ENCODE peak calls at places on chromosomes 7 and 10, in eight cellular contexts. One of them, this sample, is unnamed.

GRCh38 chr10:93219347-93219746 is 145.7 kb downstream of the CYP26A1 start:
- DNase-seq in adrenal gland: no peak
- DNase-seq in Peyer's patch: no peak
- DNase-seq in naive thymus-derived CD4-positive, alpha-beta T cell: no peak
- DNase-seq in CD8-positive, alpha-beta T cell: no peak
- DNase-seq in MM.1S: no peak
- DNase-seq in sigmoid colon: no peak
- DNase-seq in astrocyte: no peak
- DNase-seq in this sample: no peak

GRCh38 chr10:42932735-42933453 is 144.0 kb upstream of the RET start:
- DNase-seq in MM.1S: no peak
- DNase-seq in CD8-positive, alpha-beta T cell: peak; percentile 70
- DNase-seq in astrocyte: no peak
- DNase-seq in adrenal gland: no peak
- DNase-seq in naive thymus-derived CD4-positive, alpha-beta T cell: peak; percentile 76
- DNase-seq in Peyer's patch: no peak
- DNase-seq in sigmoid colon: no peak
- DNase-seq in this sample: no peak

GRCh38 chr10:46091080-46091833 is 45.2 kb upstream of the MSMB start:
- DNase-seq in Peyer's patch: peak; percentile 71
- DNase-seq in CD8-positive, alpha-beta T cell: peak; percentile 47
- DNase-seq in astrocyte: no peak
- DNase-seq in sigmoid colon: no peak
- DNase-seq in MM.1S: peak; percentile 69
- DNase-seq in naive thymus-derived CD4-positive, alpha-beta T cell: no peak
- DNase-seq in adrenal gland: no peak
- DNase-seq in this sample: no peak

GRCh38 chr7:103832438-103832837 is 157.0 kb downstream of the RELN start:
- DNase-seq in sigmoid colon: no peak
- DNase-seq in Peyer's patch: no peak
- DNase-seq in astrocyte: no peak
- DNase-seq in CD8-positive, alpha-beta T cell: no peak
- DNase-seq in naive thymus-derived CD4-positive, alpha-beta T cell: no peak
- DNase-seq in adrenal gland: no peak
- DNase-seq in MM.1S: no peak
- DNase-seq in this sample: no peak

GRCh38 chr7:1331576-1332467 is 99.2 kb downstream of the UNCX start:
- DNase-seq in sigmoid colon: peak; percentile 44
- DNase-seq in CD8-positive, alpha-beta T cell: no peak
- DNase-seq in MM.1S: no peak
- DNase-seq in Peyer's patch: no peak
- DNase-seq in astrocyte: no peak
- DNase-seq in naive thymus-derived CD4-positive, alpha-beta T cell: no peak
- DNase-seq in adrenal gland: no peak
- DNase-seq in this sample: no peak

GRCh38 chr7:6398943-6399342 is 48.8 kb downstream of the DAGLB start:
- DNase-seq in CD8-positive, alpha-beta T cell: no peak
- DNase-seq in sigmoid colon: no peak
- DNase-seq in adrenal gland: no peak
- DNase-seq in Peyer's patch: no peak
- DNase-seq in naive thymus-derived CD4-positive, alpha-beta T cell: no peak
- DNase-seq in MM.1S: no peak
- DNase-seq in astrocyte: peak; percentile 49
- DNase-seq in this sample: peak; percentile 89

GRCh38 chr10:127600479-127600878 is 51.4 kb downstream of the NPS start:
- DNase-seq in astrocyte: no peak
- DNase-seq in CD8-positive, alpha-beta T cell: no peak
- DNase-seq in Peyer's patch: no peak
- DNase-seq in MM.1S: no peak
- DNase-seq in adrenal gland: no peak
- DNase-seq in sigmoid colon: no peak
- DNase-seq in naive thymus-derived CD4-positive, alpha-beta T cell: no peak
- DNase-seq in this sample: no peak

GRCh38 chr10:99008106-99008505 is 227.5 kb downstream of the HPSE2 start:
- DNase-seq in adrenal gland: no peak
- DNase-seq in naive thymus-derived CD4-positive, alpha-beta T cell: no peak
- DNase-seq in MM.1S: no peak
- DNase-seq in astrocyte: no peak
- DNase-seq in CD8-positive, alpha-beta T cell: no peak
- DNase-seq in sigmoid colon: no peak
- DNase-seq in Peyer's patch: no peak
- DNase-seq in this sample: no peak

GRCh38 chr10:61992683-61993629 is 91.5 kb downstream of the ARID5B start:
- DNase-seq in Peyer's patch: peak; percentile 72
- DNase-seq in CD8-positive, alpha-beta T cell: peak; percentile 63
- DNase-seq in MM.1S: no peak
- DNase-seq in adrenal gland: peak; percentile 75
- DNase-seq in naive thymus-derived CD4-positive, alpha-beta T cell: peak; percentile 74
- DNase-seq in sigmoid colon: peak; percentile 86
- DNase-seq in astrocyte: peak; percentile 93
- DNase-seq in this sample: no peak

GRCh38 chr7:88141025-88141424 is 78.8 kb downstream of the SRI start:
- DNase-seq in sigmoid colon: no peak
- DNase-seq in adrenal gland: no peak
- DNase-seq in astrocyte: peak; percentile 0
- DNase-seq in Peyer's patch: no peak
- DNase-seq in MM.1S: no peak
- DNase-seq in naive thymus-derived CD4-positive, alpha-beta T cell: no peak
- DNase-seq in CD8-positive, alpha-beta T cell: no peak
- DNase-seq in this sample: no peak

GRCh38 chr10:11874568-11875182 is 51.5 kb downstream of the PROSER2 start:
- DNase-seq in CD8-positive, alpha-beta T cell: peak; percentile 56
- DNase-seq in MM.1S: no peak
- DNase-seq in astrocyte: peak; percentile 22
- DNase-seq in naive thymus-derived CD4-positive, alpha-beta T cell: peak; percentile 28
- DNase-seq in sigmoid colon: peak; percentile 52
- DNase-seq in Peyer's patch: no peak
- DNase-seq in adrenal gland: no peak
- DNase-seq in this sample: no peak

GRCh38 chr10:99850041-99850766 is 67.8 kb downstream of the ABCC2 start:
- DNase-seq in adrenal gland: no peak
- DNase-seq in Peyer's patch: no peak
- DNase-seq in CD8-positive, alpha-beta T cell: no peak
- DNase-seq in naive thymus-derived CD4-positive, alpha-beta T cell: no peak
- DNase-seq in astrocyte: no peak
- DNase-seq in MM.1S: no peak
- DNase-seq in sigmoid colon: no peak
- DNase-seq in this sample: no peak

GRCh38 chr7:159113056-159113455 is 31.6 kb downstream of the VIPR2 start:
- DNase-seq in naive thymus-derived CD4-positive, alpha-beta T cell: no peak
- DNase-seq in Peyer's patch: no peak
- DNase-seq in astrocyte: no peak
- DNase-seq in MM.1S: no peak
- DNase-seq in CD8-positive, alpha-beta T cell: no peak
- DNase-seq in adrenal gland: no peak
- DNase-seq in sigmoid colon: no peak
- DNase-seq in this sample: no peak

GRCh38 chr7:132394283-132395003 is 181.8 kb downstream of the PLXNA4 start:
- DNase-seq in CD8-positive, alpha-beta T cell: no peak
- DNase-seq in sigmoid colon: no peak
- DNase-seq in adrenal gland: no peak
- DNase-seq in naive thymus-derived CD4-positive, alpha-beta T cell: peak; percentile 34
- DNase-seq in MM.1S: peak; percentile 36
- DNase-seq in Peyer's patch: no peak
- DNase-seq in astrocyte: no peak
- DNase-seq in this sample: no peak

GRCh38 chr7:74271742-74272141 is 17.5 kb upstream of the CLIP2 start:
- DNase-seq in sigmoid colon: no peak
- DNase-seq in naive thymus-derived CD4-positive, alpha-beta T cell: no peak
- DNase-seq in CD8-positive, alpha-beta T cell: no peak
- DNase-seq in Peyer's patch: no peak
- DNase-seq in MM.1S: peak; percentile 24
- DNase-seq in astrocyte: no peak
- DNase-seq in adrenal gland: no peak
- DNase-seq in this sample: no peak

GRCh38 chr7:151272410-151272809 is 23.9 kb upstream of the SMARCD3 start:
- DNase-seq in naive thymus-derived CD4-positive, alpha-beta T cell: no peak
- DNase-seq in adrenal gland: no peak
- DNase-seq in sigmoid colon: no peak
- DNase-seq in Peyer's patch: no peak
- DNase-seq in MM.1S: no peak
- DNase-seq in astrocyte: no peak
- DNase-seq in CD8-positive, alpha-beta T cell: no peak
- DNase-seq in this sample: no peak

GRCh38 chr7:115241151-115241550 is 319.3 kb downstream of the MDFIC start:
- DNase-seq in adrenal gland: no peak
- DNase-seq in Peyer's patch: no peak
- DNase-seq in sigmoid colon: no peak
- DNase-seq in CD8-positive, alpha-beta T cell: no peak
- DNase-seq in MM.1S: no peak
- DNase-seq in astrocyte: no peak
- DNase-seq in naive thymus-derived CD4-positive, alpha-beta T cell: no peak
- DNase-seq in this sample: no peak

GRCh38 chr7:49775065-49775948 is 1.9 kb downstream of the VWC2 start:
- DNase-seq in CD8-positive, alpha-beta T cell: no peak
- DNase-seq in MM.1S: no peak
- DNase-seq in sigmoid colon: no peak
- DNase-seq in adrenal gland: no peak
- DNase-seq in Peyer's patch: no peak
- DNase-seq in astrocyte: no peak
- DNase-seq in naive thymus-derived CD4-positive, alpha-beta T cell: no peak
- DNase-seq in this sample: no peak

GRCh38 chr10:72539137-72539536 is 86.7 kb downstream of the MICU1 start:
- DNase-seq in MM.1S: no peak
- DNase-seq in Peyer's patch: no peak
- DNase-seq in sigmoid colon: no peak
- DNase-seq in astrocyte: no peak
- DNase-seq in adrenal gland: no peak
- DNase-seq in naive thymus-derived CD4-positive, alpha-beta T cell: no peak
- DNase-seq in CD8-positive, alpha-beta T cell: no peak
- DNase-seq in this sample: no peak

DNA sequence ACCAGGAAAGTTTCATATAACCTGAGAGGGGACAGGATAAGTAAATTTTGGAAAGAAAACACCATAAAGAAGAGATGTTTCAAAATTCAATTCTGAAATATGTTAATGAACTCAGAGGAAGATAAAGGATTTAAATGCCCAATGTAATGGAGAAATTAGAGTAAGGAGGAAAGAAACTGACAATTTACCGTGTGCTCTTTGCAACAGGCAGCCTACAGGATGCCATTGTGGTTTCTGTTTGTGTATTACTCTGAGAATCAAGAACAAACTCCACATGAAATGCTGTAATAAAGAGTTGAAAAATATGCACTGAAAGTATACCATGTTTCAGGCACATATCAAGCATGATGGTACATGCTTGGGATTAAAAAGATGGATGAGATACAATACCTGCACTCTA is 44.8 kb upstream of the GLCCI1 start:
- DNase-seq in Peyer's patch: no peak
- DNase-seq in MM.1S: peak; percentile 29
- DNase-seq in adrenal gland: no peak
- DNase-seq in sigmoid colon: no peak
- DNase-seq in CD8-positive, alpha-beta T cell: no peak
- DNase-seq in naive thymus-derived CD4-positive, alpha-beta T cell: no peak
- DNase-seq in astrocyte: no peak
- DNase-seq in this sample: no peak
- H3K4me1 ChIP-seq in Peyer's patch: peaks cover 3% of the 10 kb centered on the region
- H3K4me1 ChIP-seq in MM.1S: peaks cover 55% of the 10 kb centered on the region
- H3K4me1 ChIP-seq in adrenal gland: no peaks in the 10 kb centered on the region
- H3K4me1 ChIP-seq in sigmoid colon: no peaks in the 10 kb centered on the region
- H3K4me1 ChIP-seq in CD8-positive, alpha-beta T cell: peaks cover 10% of the 10 kb centered on the region
- H3K4me1 ChIP-seq in naive thymus-derived CD4-positive, alpha-beta T cell: peaks cover 8% of the 10 kb centered on the region
- H3K4me1 ChIP-seq in astrocyte: no peaks in the 10 kb centered on the region
- H3K4me1 ChIP-seq in this sample: no peaks in the 10 kb centered on the region

DNA sequence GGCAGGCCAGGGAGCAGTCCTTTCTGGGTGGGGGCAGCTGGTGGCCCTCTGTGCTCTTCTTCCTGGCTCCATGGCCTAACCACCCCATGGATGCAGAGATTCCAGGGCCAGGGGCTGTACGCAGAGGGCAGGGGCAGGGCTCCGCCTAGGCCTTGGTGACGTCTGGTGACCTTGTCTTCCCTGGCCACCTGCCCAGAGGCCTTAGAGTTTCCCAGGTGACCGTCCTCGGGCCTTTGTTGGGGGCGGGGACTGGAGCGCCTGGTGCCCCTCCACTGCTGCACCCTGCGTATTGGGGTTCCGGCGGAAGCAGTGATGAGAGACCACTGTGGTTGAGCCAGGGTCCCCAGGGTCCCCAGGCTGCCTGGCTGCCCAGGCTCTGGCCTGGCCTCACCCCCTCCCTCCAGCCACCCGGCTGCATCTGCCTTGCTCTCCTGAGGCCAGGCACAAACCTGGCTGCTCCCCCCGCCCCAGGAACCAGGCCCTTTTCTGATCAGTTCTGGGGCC is 10.3 kb downstream of the PWWP2B start:
- DNase-seq in naive thymus-derived CD4-positive, alpha-beta T cell: no peak
- DNase-seq in MM.1S: no peak
- DNase-seq in Peyer's patch: no peak
- DNase-seq in CD8-positive, alpha-beta T cell: no peak
- DNase-seq in adrenal gland: peak; percentile 95
- DNase-seq in sigmoid colon: no peak
- DNase-seq in astrocyte: no peak
- DNase-seq in this sample: no peak
- H3K4me1 ChIP-seq in naive thymus-derived CD4-positive, alpha-beta T cell: peaks cover 15% of the 10 kb centered on the region
- H3K4me1 ChIP-seq in MM.1S: no peaks in the 10 kb centered on the region
- H3K4me1 ChIP-seq in Peyer's patch: peaks cover 48% of the 10 kb centered on the region
- H3K4me1 ChIP-seq in CD8-positive, alpha-beta T cell: peaks cover 19% of the 10 kb centered on the region
- H3K4me1 ChIP-seq in adrenal gland: peaks cover 86% of the 10 kb centered on the region
- H3K4me1 ChIP-seq in sigmoid colon: peaks cover 48% of the 10 kb centered on the region
- H3K4me1 ChIP-seq in astrocyte: peaks cover 5% of the 10 kb centered on the region
- H3K4me1 ChIP-seq in this sample: peaks cover 34% of the 10 kb centered on the region

GRCh38 chr7:117036836-117037235 is 83.5 kb downstream of the ST7 start:
- DNase-seq in astrocyte: no peak
- DNase-seq in CD8-positive, alpha-beta T cell: no peak
- DNase-seq in naive thymus-derived CD4-positive, alpha-beta T cell: no peak
- DNase-seq in sigmoid colon: no peak
- DNase-seq in adrenal gland: no peak
- DNase-seq in Peyer's patch: no peak
- DNase-seq in MM.1S: no peak
- DNase-seq in this sample: no peak

GRCh38 chr7:117036034-117036669 is 82.9 kb downstream of the ST7 start:
- DNase-seq in MM.1S: no peak
- DNase-seq in astrocyte: no peak
- DNase-seq in adrenal gland: no peak
- DNase-seq in CD8-positive, alpha-beta T cell: no peak
- DNase-seq in sigmoid colon: no peak
- DNase-seq in Peyer's patch: no peak
- DNase-seq in naive thymus-derived CD4-positive, alpha-beta T cell: no peak
- DNase-seq in this sample: no peak

GRCh38 chr7:117035463-117035862 is 82.2 kb downstream of the ST7 start:
- DNase-seq in Peyer's patch: no peak
- DNase-seq in naive thymus-derived CD4-positive, alpha-beta T cell: no peak
- DNase-seq in CD8-positive, alpha-beta T cell: no peak
- DNase-seq in astrocyte: no peak
- DNase-seq in adrenal gland: no peak
- DNase-seq in MM.1S: no peak
- DNase-seq in sigmoid colon: no peak
- DNase-seq in this sample: no peak

GRCh38 chr7:117041007-117041406 is 87.7 kb downstream of the ST7 start:
- DNase-seq in MM.1S: no peak
- DNase-seq in sigmoid colon: no peak
- DNase-seq in adrenal gland: no peak
- DNase-seq in astrocyte: peak; percentile 78
- DNase-seq in CD8-positive, alpha-beta T cell: no peak
- DNase-seq in naive thymus-derived CD4-positive, alpha-beta T cell: no peak
- DNase-seq in Peyer's patch: no peak
- DNase-seq in this sample: no peak

GRCh38 chr7:117038408-117038807 is 85.1 kb downstream of the ST7 start:
- DNase-seq in sigmoid colon: no peak
- DNase-seq in CD8-positive, alpha-beta T cell: no peak
- DNase-seq in MM.1S: no peak
- DNase-seq in Peyer's patch: no peak
- DNase-seq in adrenal gland: no peak
- DNase-seq in astrocyte: no peak
- DNase-seq in naive thymus-derived CD4-positive, alpha-beta T cell: no peak
- DNase-seq in this sample: no peak
- H3K4me1 ChIP-seq in sigmoid colon: peaks cover 36% of the 10 kb centered on the region
- H3K4me1 ChIP-seq in CD8-positive, alpha-beta T cell: no peaks in the 10 kb centered on the region
- H3K4me1 ChIP-seq in MM.1S: no peaks in the 10 kb centered on the region
- H3K4me1 ChIP-seq in Peyer's patch: peaks cover 5% of the 10 kb centered on the region
- H3K4me1 ChIP-seq in adrenal gland: peaks cover 34% of the 10 kb centered on the region
- H3K4me1 ChIP-seq in astrocyte: peaks cover 4% of the 10 kb centered on the region
- H3K4me1 ChIP-seq in naive thymus-derived CD4-positive, alpha-beta T cell: no peaks in the 10 kb centered on the region
- H3K4me1 ChIP-seq in this sample: no peaks in the 10 kb centered on the region

GRCh38 chr7:106281127-106281526 is 3.7 kb downstream of the NAMPT start:
- DNase-seq in adrenal gland: no peak
- DNase-seq in MM.1S: no peak
- DNase-seq in naive thymus-derived CD4-positive, alpha-beta T cell: no peak
- DNase-seq in sigmoid colon: no peak
- DNase-seq in Peyer's patch: no peak
- DNase-seq in astrocyte: no peak
- DNase-seq in CD8-positive, alpha-beta T cell: no peak
- DNase-seq in this sample: no peak
- H3K4me1 ChIP-seq in adrenal gland: peaks cover 62% of the 10 kb centered on the region
- H3K4me1 ChIP-seq in MM.1S: peaks cover 22% of the 10 kb centered on the region
- H3K4me1 ChIP-seq in naive thymus-derived CD4-positive, alpha-beta T cell: peaks cover 10% of the 10 kb centered on the region
- H3K4me1 ChIP-seq in sigmoid colon: peaks cover 13% of the 10 kb centered on the region
- H3K4me1 ChIP-seq in Peyer's patch: peaks cover 17% of the 10 kb centered on the region
- H3K4me1 ChIP-seq in astrocyte: peaks cover 4% of the 10 kb centered on the region
- H3K4me1 ChIP-seq in CD8-positive, alpha-beta T cell: peaks cover 22% of the 10 kb centered on the region
- H3K4me1 ChIP-seq in this sample: peaks cover 32% of the 10 kb centered on the region

This sample was measured in RWPE2.